ENCODE peak calls at places on chromosomes 1 and 21, in four cellular contexts. One of them, this sample, is unnamed.
A peak's percentile ranks its signal among the peaks of the same experiment; 100 is the strongest.

GRCh38 chr1:224800486-224801119 is 128.9 kb upstream of the DNAH14 start:
- DNase-seq in endodermal cell: no peak
- DNase-seq in foreskin fibroblast: peak; percentile 4
- DNase-seq in dorsolateral prefrontal cortex: no peak
- DNase-seq in this sample: no peak

GRCh38 chr1:156476501-156477298 is 23.9 kb downstream of the MEF2D start:
- DNase-seq in dorsolateral prefrontal cortex: no peak
- DNase-seq in foreskin fibroblast: peak; percentile 86
- DNase-seq in endodermal cell: peak; percentile 91
- DNase-seq in this sample: no peak

GRCh38 chr1:115575661-115576060 is 66.1 kb upstream of the VANGL1 start:
- DNase-seq in foreskin fibroblast: no peak
- DNase-seq in dorsolateral prefrontal cortex: no peak
- DNase-seq in endodermal cell: no peak
- DNase-seq in this sample: no peak

GRCh38 chr1:20361805-20362381 is 71.2 kb downstream of the VWA5B1 start:
- DNase-seq in foreskin fibroblast: peak; percentile 81
- DNase-seq in dorsolateral prefrontal cortex: peak; percentile 88
- DNase-seq in endodermal cell: peak; percentile 97
- DNase-seq in this sample: peak; percentile 83

GRCh38 chr1:41611068-41611931 is 126.8 kb upstream of the EDN2 start:
- DNase-seq in foreskin fibroblast: no peak
- DNase-seq in dorsolateral prefrontal cortex: no peak
- DNase-seq in endodermal cell: peak; percentile 50
- DNase-seq in this sample: peak; percentile 4

GRCh38 chr1:212255705-212256307 is 29.4 kb upstream of the PPP2R5A start:
- DNase-seq in foreskin fibroblast: no peak
- DNase-seq in dorsolateral prefrontal cortex: no peak
- DNase-seq in endodermal cell: no peak
- DNase-seq in this sample: no peak

GRCh38 chr21:36347962-36348328 is 27.9 kb downstream of the MORC3 start:
- DNase-seq in dorsolateral prefrontal cortex: no peak
- DNase-seq in foreskin fibroblast: peak; percentile 24
- DNase-seq in endodermal cell: no peak
- DNase-seq in this sample: no peak

GRCh38 chr1:20604678-20605077 is 15.8 kb downstream of the CDA start:
- DNase-seq in foreskin fibroblast: no peak
- DNase-seq in endodermal cell: no peak
- DNase-seq in dorsolateral prefrontal cortex: no peak
- DNase-seq in this sample: no peak

DNA sequence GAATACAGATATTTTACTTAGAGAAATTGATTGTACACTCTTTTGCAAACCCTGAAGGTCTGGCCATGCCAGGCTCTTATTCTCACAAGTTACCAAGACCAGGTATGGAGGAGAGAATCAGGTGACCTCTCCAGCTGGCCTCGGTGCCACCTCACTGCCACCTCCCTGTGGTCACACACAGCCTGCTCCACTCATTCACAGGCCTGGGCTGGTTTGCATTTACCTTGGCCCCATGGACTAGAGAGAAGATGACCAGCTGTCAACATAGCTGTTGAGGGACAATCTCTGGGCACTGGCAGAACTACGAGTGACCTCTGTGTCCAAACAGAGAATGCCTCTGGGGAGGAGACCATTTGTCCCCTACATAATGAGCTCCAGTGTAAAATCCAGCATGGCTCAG is 291.2 kb upstream of the RUNX1 start:
- DNase-seq in foreskin fibroblast: no peak
- DNase-seq in endodermal cell: peak; percentile 57
- DNase-seq in dorsolateral prefrontal cortex: no peak
- DNase-seq in this sample: no peak
- TF ChIP-seq CTCF in foreskin fibroblast: no peak
- TF ChIP-seq CTCF in endodermal cell: peak; percentile 55
- TF ChIP-seq CTCF in dorsolateral prefrontal cortex: no peak
- TF ChIP-seq CTCF in this sample: no peak

GRCh38 chr1:55334140-55334539 is 119.0 kb upstream of the USP24 start:
- DNase-seq in dorsolateral prefrontal cortex: no peak
- DNase-seq in endodermal cell: peak; percentile 32
- DNase-seq in foreskin fibroblast: no peak
- DNase-seq in this sample: no peak

GRCh38 chr1:55338448-55338820 is 123.3 kb upstream of the USP24 start:
- DNase-seq in dorsolateral prefrontal cortex: no peak
- DNase-seq in foreskin fibroblast: no peak
- DNase-seq in endodermal cell: peak; percentile 80
- DNase-seq in this sample: no peak

GRCh38 chr1:55339681-55340080 is 124.5 kb upstream of the USP24 start:
- DNase-seq in foreskin fibroblast: no peak
- DNase-seq in dorsolateral prefrontal cortex: no peak
- DNase-seq in endodermal cell: no peak
- DNase-seq in this sample: no peak

GRCh38 chr1:55334797-55335196 is 119.6 kb upstream of the USP24 start:
- DNase-seq in dorsolateral prefrontal cortex: no peak
- DNase-seq in endodermal cell: peak; percentile 31
- DNase-seq in foreskin fibroblast: no peak
- DNase-seq in this sample: no peak

DNA sequence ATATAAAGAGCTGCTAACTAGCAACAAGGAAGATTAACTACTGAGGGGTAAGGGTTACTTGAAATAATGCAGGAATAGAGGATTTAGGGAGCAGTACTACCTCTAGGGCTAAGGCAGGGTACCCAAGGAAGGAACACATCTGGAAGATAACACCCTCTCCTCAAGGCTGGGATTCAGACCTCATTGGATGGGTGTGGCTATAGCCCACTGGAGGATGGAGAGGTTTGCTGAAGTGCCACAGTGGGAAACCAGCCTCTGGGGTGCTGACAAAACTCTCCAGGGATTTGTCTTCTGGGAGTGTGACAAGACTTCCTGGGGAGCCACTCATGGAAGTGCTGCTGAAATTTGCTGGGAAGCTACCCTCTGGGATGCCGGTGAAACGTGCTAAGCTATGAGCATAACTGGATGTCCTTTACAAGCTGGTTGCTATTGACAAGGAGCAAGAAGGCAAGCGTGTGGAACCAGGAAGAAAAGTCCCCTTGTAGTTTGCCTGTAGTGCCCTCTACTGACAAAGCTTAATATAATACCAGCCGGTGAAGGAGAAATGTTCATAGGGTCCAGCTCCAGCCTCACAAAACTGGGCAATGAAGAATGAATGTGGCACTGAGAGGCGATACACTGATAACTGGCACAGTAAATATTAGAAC is 122.8 kb upstream of the USP24 start:
- DNase-seq in foreskin fibroblast: peak; percentile 74
- DNase-seq in dorsolateral prefrontal cortex: no peak
- DNase-seq in endodermal cell: peak; percentile 73
- DNase-seq in this sample: no peak
- TF ChIP-seq CTCF in foreskin fibroblast: peak; percentile 56
- TF ChIP-seq CTCF in dorsolateral prefrontal cortex: no peak
- TF ChIP-seq CTCF in endodermal cell: peak; percentile 82
- TF ChIP-seq CTCF in this sample: peak; percentile 45

GRCh38 chr1:101769520-101769919 is 227.2 kb downstream of the OLFM3 start:
- DNase-seq in dorsolateral prefrontal cortex: no peak
- DNase-seq in endodermal cell: peak; percentile 35
- DNase-seq in foreskin fibroblast: peak; percentile 2
- DNase-seq in this sample: no peak
- TF ChIP-seq CTCF in dorsolateral prefrontal cortex: no peak
- TF ChIP-seq CTCF in endodermal cell: peak; percentile 76
- TF ChIP-seq CTCF in foreskin fibroblast: no peak
- TF ChIP-seq CTCF in this sample: peak; percentile 56

GRCh38 chr1:12475158-12475934 is 142.7 kb downstream of the DHRS3 start:
- DNase-seq in foreskin fibroblast: no peak
- DNase-seq in endodermal cell: no peak
- DNase-seq in dorsolateral prefrontal cortex: no peak
- DNase-seq in this sample: no peak
- TF ChIP-seq CTCF in foreskin fibroblast: no peak
- TF ChIP-seq CTCF in endodermal cell: no peak
- TF ChIP-seq CTCF in dorsolateral prefrontal cortex: no peak
- TF ChIP-seq CTCF in this sample: no peak

GRCh38 chr1:52365091-52365745 is 787 bp downstream of the CC2D1B start:
- DNase-seq in dorsolateral prefrontal cortex: peak; percentile 44
- DNase-seq in foreskin fibroblast: peak; percentile 88
- DNase-seq in endodermal cell: peak; percentile 77
- DNase-seq in this sample: no peak

GRCh38 chr1:52366517-52366827 is 467 bp upstream of the CC2D1B start:
- DNase-seq in foreskin fibroblast: no peak
- DNase-seq in endodermal cell: no peak
- DNase-seq in dorsolateral prefrontal cortex: no peak
- DNase-seq in this sample: no peak

GRCh38 chr1:52367272-52367671 is 1.3 kb upstream of the CC2D1B start:
- DNase-seq in foreskin fibroblast: no peak
- DNase-seq in dorsolateral prefrontal cortex: no peak
- DNase-seq in endodermal cell: no peak
- DNase-seq in this sample: no peak

GRCh38 chr1:52364235-52364839 is 1.7 kb downstream of the CC2D1B start:
- DNase-seq in foreskin fibroblast: no peak
- DNase-seq in dorsolateral prefrontal cortex: no peak
- DNase-seq in endodermal cell: peak; percentile 66
- DNase-seq in this sample: no peak

GRCh38 chr1:52365746-52366516 is at the start of gene CC2D1B:
- DNase-seq in foreskin fibroblast: peak; percentile 98
- DNase-seq in endodermal cell: peak; percentile 100
- DNase-seq in dorsolateral prefrontal cortex: peak; percentile 96
- DNase-seq in this sample: peak; percentile 100
- TF ChIP-seq CTCF in foreskin fibroblast: no peak
- TF ChIP-seq CTCF in endodermal cell: peak; percentile 41
- TF ChIP-seq CTCF in dorsolateral prefrontal cortex: peak; percentile 29
- TF ChIP-seq CTCF in this sample: peak; percentile 35

GRCh38 chr1:222828939-222829338 is 14.1 kb downstream of the DISP1 start:
- DNase-seq in endodermal cell: no peak
- DNase-seq in foreskin fibroblast: peak; percentile 28
- DNase-seq in dorsolateral prefrontal cortex: no peak
- DNase-seq in this sample: no peak
- TF ChIP-seq CTCF in endodermal cell: peak; percentile 53
- TF ChIP-seq CTCF in foreskin fibroblast: peak; percentile 13
- TF ChIP-seq CTCF in dorsolateral prefrontal cortex: no peak
- TF ChIP-seq CTCF in this sample: no peak

DNA sequence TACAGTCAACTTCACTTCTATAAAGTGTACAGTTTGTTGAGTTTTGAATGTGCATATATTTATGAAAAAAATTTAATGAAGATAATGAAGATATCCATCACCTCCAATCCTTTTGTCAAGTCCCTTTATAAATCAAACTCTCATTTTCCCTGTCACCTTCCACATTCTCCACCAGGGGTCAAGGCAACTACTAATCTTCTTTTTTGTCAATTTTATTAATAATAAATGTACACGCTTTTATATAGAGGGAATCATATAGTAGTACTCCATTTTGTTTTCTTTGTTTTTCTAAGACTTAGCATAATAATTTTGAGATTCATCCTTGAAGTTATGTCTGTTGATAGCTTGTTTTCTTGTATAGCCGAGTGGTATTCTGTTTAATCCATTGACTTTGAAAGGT is 1594.2 kb upstream of the PRMT6 start:
- DNase-seq in foreskin fibroblast: no peak
- DNase-seq in endodermal cell: no peak
- DNase-seq in dorsolateral prefrontal cortex: no peak
- DNase-seq in this sample: no peak
- TF ChIP-seq CTCF in foreskin fibroblast: no peak
- TF ChIP-seq CTCF in endodermal cell: peak; percentile 70
- TF ChIP-seq CTCF in dorsolateral prefrontal cortex: no peak
- TF ChIP-seq CTCF in this sample: peak; percentile 20

DNA sequence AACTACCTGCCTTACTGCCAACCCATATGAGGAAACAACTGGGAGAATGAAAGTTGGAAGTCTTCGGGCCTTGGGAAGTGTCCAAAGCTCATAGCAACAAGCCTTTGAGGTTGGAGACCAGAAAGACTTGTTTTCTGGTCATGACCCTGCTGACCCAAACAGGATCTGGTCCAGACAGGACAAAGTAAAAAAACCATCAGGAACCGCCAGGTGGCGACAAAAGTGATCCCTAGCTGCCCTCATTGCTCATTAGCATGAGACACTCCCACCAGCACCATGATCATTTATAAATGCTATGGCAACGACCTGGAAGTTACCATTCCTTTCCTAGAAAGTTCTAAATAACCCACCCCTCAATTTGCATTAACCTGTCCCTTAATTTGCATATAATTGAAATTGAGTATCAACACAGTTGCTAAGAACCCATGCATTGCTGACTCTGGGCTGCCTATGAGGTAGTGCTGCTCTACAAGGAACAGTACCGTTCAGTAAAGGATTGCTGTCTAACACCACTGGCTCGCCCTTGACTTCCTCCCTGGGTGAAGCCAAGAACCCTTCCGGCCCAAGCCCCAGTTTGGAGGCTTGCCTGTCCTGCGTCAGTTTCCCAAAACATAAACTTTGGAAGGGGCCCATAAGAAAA is 89.0 kb downstream of the URB2 start:
- DNase-seq in foreskin fibroblast: peak; percentile 19
- DNase-seq in endodermal cell: peak; percentile 82
- DNase-seq in dorsolateral prefrontal cortex: no peak
- DNase-seq in this sample: no peak
- TF ChIP-seq CTCF in foreskin fibroblast: peak; percentile 29
- TF ChIP-seq CTCF in endodermal cell: peak; percentile 54
- TF ChIP-seq CTCF in dorsolateral prefrontal cortex: no peak
- TF ChIP-seq CTCF in this sample: peak; percentile 27

GRCh38 chr1:245803666-245804037 is 648.9 kb downstream of the KIF26B start:
- DNase-seq in dorsolateral prefrontal cortex: no peak
- DNase-seq in foreskin fibroblast: no peak
- DNase-seq in endodermal cell: no peak
- DNase-seq in this sample: no peak

GRCh38 chr1:245800901-245801605 is 646.3 kb downstream of the KIF26B start:
- DNase-seq in endodermal cell: no peak
- DNase-seq in dorsolateral prefrontal cortex: no peak
- DNase-seq in foreskin fibroblast: peak; percentile 71
- DNase-seq in this sample: no peak

GRCh38 chr1:245798367-245798747 is 643.6 kb downstream of the KIF26B start:
- DNase-seq in endodermal cell: no peak
- DNase-seq in foreskin fibroblast: no peak
- DNase-seq in dorsolateral prefrontal cortex: no peak
- DNase-seq in this sample: no peak

GRCh38 chr1:245802941-245803665 is 648.3 kb downstream of the KIF26B start:
- DNase-seq in dorsolateral prefrontal cortex: no peak
- DNase-seq in foreskin fibroblast: no peak
- DNase-seq in endodermal cell: no peak
- DNase-seq in this sample: no peak

GRCh38 chr1:245797592-245798366 is 643.0 kb downstream of the KIF26B start:
- DNase-seq in foreskin fibroblast: no peak
- DNase-seq in endodermal cell: peak; percentile 89
- DNase-seq in dorsolateral prefrontal cortex: no peak
- DNase-seq in this sample: no peak
- TF ChIP-seq CTCF in foreskin fibroblast: peak; percentile 29
- TF ChIP-seq CTCF in endodermal cell: peak; percentile 78
- TF ChIP-seq CTCF in dorsolateral prefrontal cortex: no peak
- TF ChIP-seq CTCF in this sample: peak; percentile 51

This sample was measured in progenitor cell of endocrine pancreas.